ENCODE peak calls at places on chromosomes 11 and 22, in ten cellular contexts. D is mammary epithelial cell; Q is lower lobe of right lung; A is cardiac muscle cell; B is upper lobe of left lung; I is mesenchymal stem cell; H is ovary; Z is A549; K is body of pancreas; U is CD8-positive, alpha-beta memory T cell. G is an unnamed sample.
A peak's percentile ranks its signal among the peaks of the same experiment; 100 is the strongest.

GRCh38 chr22:44337658-44338004 is 24.9 kb upstream of the SHISAL1 start:
- DNase-seq in D (peak; percentile 52), Q (no peak), A (peak; percentile 47), B (no peak), I (peak; percentile 60), H (peak; percentile 83), Z (peak; percentile 33), K (no peak), U (no peak), G (no peak)

GRCh38 chr11:69500285-69501120 is 19.0 kb downstream of the LINC01488 start:
- DNase-seq in D (no peak), Q (peak; percentile 33), A (no peak), B (no peak), I (no peak), H (no peak), Z (no peak), K (no peak), U (no peak), G (peak; percentile 40)

GRCh38 chr22:17770180-17771077 is 3.8 kb downstream of the BID start:
- DNase-seq in D (no peak), Q (no peak), A (no peak), B (no peak), I (no peak), H (no peak), Z (no peak), K (no peak), U (no peak), G (no peak)

GRCh38 chr11:113096661-113097060 is 135.4 kb downstream of the NCAM1 start:
- DNase-seq in D (no peak), Q (no peak), A (no peak), B (no peak), I (no peak), H (no peak), Z (no peak), K (no peak), U (no peak), G (no peak)

GRCh38 chr11:61152816-61153592 is 8.2 kb downstream of the VPS37C start:
- DNase-seq in D (peak; percentile 79), Q (no peak), A (no peak), B (no peak), I (peak; percentile 90), H (no peak), Z (no peak), K (no peak), U (no peak), G (no peak)

GRCh38 chr22:33051960-33052839 is 6.0 kb downstream of the SYN3 start:
- DNase-seq in D (no peak), Q (no peak), A (peak; percentile 39), B (no peak), I (no peak), H (no peak), Z (no peak), K (no peak), U (no peak), G (no peak)

GRCh38 chr22:29877620-29878019 is 5.4 kb upstream of the MTMR3 start:
- DNase-seq in D (peak; percentile 29), Q (no peak), A (no peak), B (no peak), I (no peak), H (no peak), Z (no peak), K (no peak), U (no peak), G (no peak)

GRCh38 chr11:46369458-46370152 is 11.9 kb upstream of the MDK start:
- DNase-seq in D (peak; percentile 64), Q (no peak), A (peak; percentile 88), B (peak; percentile 56), I (peak; percentile 84), H (peak; percentile 56), Z (peak; percentile 79), K (no peak), U (peak; percentile 22), G (no peak)

GRCh38 chr11:1730230-1730629 is 20.2 kb downstream of the IFITM10 start:
- DNase-seq in D (no peak), Q (no peak), A (no peak), B (no peak), I (no peak), H (no peak), Z (no peak), K (no peak), U (no peak), G (no peak)

GRCh38 chr11:19444231-19444630 is 203.5 kb upstream of the E2F8 start:
- DNase-seq in D (no peak), Q (no peak), A (no peak), B (no peak), I (peak; percentile 18), H (no peak), Z (no peak), K (no peak), U (no peak), G (no peak)

GRCh38 chr11:74744277-74744676 is 4.4 kb upstream of the RNF169 start:
- DNase-seq in D (no peak), Q (no peak), A (no peak), B (no peak), I (peak; percentile 28), H (no peak), Z (no peak), K (no peak), U (no peak), G (no peak)

GRCh38 chr11:31940396-31941037 is 129.4 kb upstream of the PAX6 start:
- DNase-seq in D (no peak), Q (no peak), A (no peak), B (no peak), I (no peak), H (no peak), Z (no peak), K (peak; percentile 10), U (no peak), G (no peak)

GRCh38 chr22:21963790-21964211 is 11.2 kb upstream of the PPM1F start:
- DNase-seq in D (no peak), Q (no peak), A (no peak), B (no peak), I (no peak), H (no peak), Z (no peak), K (no peak), U (no peak), G (no peak)

GRCh38 chr11:130159657-130160459 is at the start of gene ST14:
- DNase-seq in D (peak; percentile 82), Q (peak; percentile 87), A (peak; percentile 36), B (peak; percentile 80), I (no peak), H (no peak), Z (no peak), K (peak; percentile 87), U (no peak), G (no peak)

GRCh38 chr11:14082338-14082737 is 119.8 kb downstream of the SPON1 start:
- DNase-seq in D (no peak), Q (no peak), A (peak; percentile 44), B (no peak), I (no peak), H (no peak), Z (no peak), K (peak; percentile 8), U (no peak), G (no peak)
- H3K27ac ChIP-seq in D (no peak overlapping the region), Q (no peak overlapping the region), A (no peak overlapping the region), B (peak overlapping the region; percentile 53), I (no peak overlapping the region), H (no peak overlapping the region), Z (no peak overlapping the region), K (no peak overlapping the region), U (no peak overlapping the region), G (no peak overlapping the region)

DNA sequence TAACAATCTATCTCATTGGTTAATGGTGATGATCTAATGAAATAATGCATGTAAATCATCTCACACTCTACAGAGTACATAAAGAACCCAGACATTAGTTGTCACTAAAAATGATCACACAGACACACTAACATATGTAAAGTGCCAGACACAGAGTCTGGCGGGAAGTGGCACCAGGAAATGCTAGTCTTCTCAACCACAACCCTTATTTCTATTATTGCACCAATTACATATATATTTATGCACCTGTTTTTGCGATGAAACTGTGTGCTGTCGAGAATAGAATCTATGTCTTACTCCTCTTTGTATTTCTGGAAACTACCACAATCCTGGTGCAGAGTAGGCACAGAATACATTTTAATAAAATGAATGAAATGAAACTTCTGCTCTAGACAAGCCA is 25.9 kb upstream of the POU2AF3 start:
- DNase-seq in D (no peak), Q (no peak), A (no peak), B (no peak), I (no peak), H (no peak), Z (no peak), K (no peak), U (no peak), G (no peak)
- H3K4me1 ChIP-seq in D (no peaks in the 10 kb centered on the region), Q (no peaks in the 10 kb centered on the region), A (no peaks in the 10 kb centered on the region), B (no peaks in the 10 kb centered on the region), I (no peaks in the 10 kb centered on the region), H (no peaks in the 10 kb centered on the region), Z (no peaks in the 10 kb centered on the region), K (peaks cover 5% of the 10 kb centered on the region), U (no peaks in the 10 kb centered on the region), G (no peaks in the 10 kb centered on the region)

GRCh38 chr11:102313225-102313940 is 3.9 kb upstream of the BIRC3 start:
- DNase-seq in D (no peak), Q (no peak), A (no peak), B (no peak), I (no peak), H (no peak), Z (peak; percentile 8), K (no peak), U (no peak), G (no peak)
- H3K27ac ChIP-seq in D (peak overlapping the region; percentile 85), Q (peak overlapping the region; percentile 78), A (no peak overlapping the region), B (peak overlapping the region; percentile 84), I (no peak overlapping the region), H (no peak overlapping the region), Z (peak overlapping the region; percentile 93), K (peak overlapping the region; percentile 71), U (peak overlapping the region; percentile 27), G (peak overlapping the region; percentile 53)

GRCh38 chr11:10377182-10377581 is 72.3 kb downstream of the ADM start:
- DNase-seq in D (no peak), Q (no peak), A (no peak), B (no peak), I (no peak), H (no peak), Z (no peak), K (no peak), U (no peak), G (no peak)

GRCh38 chr11:10374386-10374785 is 69.5 kb downstream of the ADM start:
- DNase-seq in D (no peak), Q (no peak), A (no peak), B (no peak), I (no peak), H (no peak), Z (no peak), K (no peak), U (no peak), G (no peak)

GRCh38 chr11:10375280-10376048 is 70.6 kb downstream of the ADM start:
- DNase-seq in D (peak; percentile 36), Q (no peak), A (no peak), B (no peak), I (no peak), H (no peak), Z (no peak), K (no peak), U (no peak), G (no peak)

GRCh38 chr11:10373929-10374328 is 69.1 kb downstream of the ADM start:
- DNase-seq in D (no peak), Q (no peak), A (no peak), B (no peak), I (no peak), H (no peak), Z (no peak), K (no peak), U (no peak), G (no peak)

DNA sequence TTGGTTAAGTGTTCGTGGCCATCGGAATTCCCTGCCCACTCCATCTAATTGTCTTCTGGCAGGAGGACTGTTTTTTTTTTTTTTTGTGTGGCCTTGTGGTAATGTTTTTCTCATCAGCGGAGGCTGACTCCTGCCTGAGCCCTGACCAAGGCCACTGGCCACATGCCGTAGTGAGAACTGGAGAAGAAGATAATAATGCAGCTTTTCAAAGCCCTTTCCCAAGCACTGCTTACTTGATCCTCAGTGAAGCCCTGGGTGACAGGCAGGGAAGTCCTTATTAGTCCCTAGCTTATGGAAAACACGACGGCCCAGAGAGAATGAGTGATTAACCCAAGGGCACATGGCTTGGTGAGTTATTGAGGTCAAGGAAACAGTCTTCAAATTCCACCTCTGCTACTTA is 71.2 kb downstream of the ADM start:
- DNase-seq in D (no peak), Q (no peak), A (no peak), B (no peak), I (no peak), H (peak; percentile 64), Z (no peak), K (no peak), U (no peak), G (no peak)
- H3K4me1 ChIP-seq in D (no peaks in the 10 kb centered on the region), Q (peaks cover 50% of the 10 kb centered on the region), A (no peaks in the 10 kb centered on the region), B (peaks cover 25% of the 10 kb centered on the region), I (peaks cover 2% of the 10 kb centered on the region), H (peaks cover 15% of the 10 kb centered on the region), Z (peaks cover 11% of the 10 kb centered on the region), K (peaks cover 13% of the 10 kb centered on the region), U (no peaks in the 10 kb centered on the region), G (peaks cover 45% of the 10 kb centered on the region)